ENCODE peak calls at places on chromosomes 5 and 9, in six cellular contexts. T is HCT116; D is stimulated activated CD8-positive, alpha-beta memory T cell treated with anti-CD3 and anti-CD28 coated beads, Interleukin-4, amount 100 ng/mL, for 24 hours; U is breast epithelium; Y is ACHN; A is T-helper 1 cell. I is an unnamed sample.

GRCh38 chr5:58200451-58200850 is 259.4 kb downstream of the PLK2 start:
- DNase-seq in U (no peak), A (no peak), Y (no peak), T (no peak), D (no peak), I (no peak)

GRCh38 chr9:115291841-115292240 is 173.9 kb upstream of the TNC start:
- DNase-seq in Y (no peak), T (no peak), U (no peak), A (no peak), D (no peak), I (no peak)

GRCh38 chr5:127875235-127876021 is 172.2 kb downstream of the CCDC192 start:
- DNase-seq in Y (peak), D (no peak), A (peak), U (no peak), T (peak), I (no peak)

GRCh38 chr5:176739461-176740051 is 70.8 kb upstream of the UNC5A start:
- DNase-seq in T (no peak), Y (no peak), U (peak), D (no peak), A (no peak), I (no peak)

GRCh38 chr5:93649234-93649900 is 66.3 kb downstream of the NR2F1 start:
- DNase-seq in U (no peak), A (no peak), D (no peak), Y (no peak), T (no peak), I (no peak)

GRCh38 chr9:37054513-37054776 is 20.4 kb upstream of the PAX5 start:
- DNase-seq in U (no peak), Y (no peak), T (no peak), A (no peak), D (no peak), I (no peak)

GRCh38 chr5:377326-377981 is 55.9 kb downstream of the AHRR start:
- DNase-seq in U (peak), D (no peak), T (no peak), Y (no peak), A (no peak), I (no peak)

GRCh38 chr9:86321373-86321772 is 32.8 kb downstream of the TUT7 start:
- DNase-seq in Y (peak), D (no peak), T (no peak), A (no peak), U (no peak), I (no peak)

GRCh38 chr5:97157689-97158088 is 15.3 kb upstream of the LIX1 start:
- DNase-seq in U (no peak), Y (no peak), D (no peak), A (no peak), T (no peak), I (no peak)

I was measured in SK-N-MC.